ENCODE peak calls at places on chromosomes 16 and 17, in ten cellular contexts. R is PC-9; O is cardiac muscle cell; E is effector memory CD4-positive, alpha-beta T cell; C is mesenchymal stem cell; J is GM23248; G is left ventricle myocardium inferior; L is MM.1S; S is left lung; A is IMR-90. F is an unnamed sample. For H3K4me1 and H3K36me3, the result is how much of the 10 kb centered on the place peaks cover.

GRCh38 chr17:14580494-14580893 is 279.6 kb downstream of the HS3ST3B1 start:
- DNase-seq in R (no peak), O (peak), E (no peak), C (no peak), J (peak), G (no peak), L (no peak), S (no peak), A (peak), F (no peak)

GRCh38 chr17:10029129-10029528 is 124.1 kb upstream of the RCVRN start:
- DNase-seq in R (no peak), O (no peak), E (no peak), C (no peak), J (no peak), G (no peak), L (no peak), S (no peak), A (no peak), F (no peak)

GRCh38 chr16:69107311-69107962 is 2.0 kb downstream of the HAS3 start:
- DNase-seq in R (peak), O (no peak), E (no peak), C (peak), J (peak), G (peak), L (no peak), S (no peak), A (no peak), F (no peak)

GRCh38 chr17:43662432-43663141 is 865 bp upstream of the MEOX1 start:
- DNase-seq in R (no peak), O (no peak), E (no peak), C (no peak), J (no peak), G (no peak), L (peak), S (no peak), A (no peak), F (no peak)

GRCh38 chr16:73171901-73172619 is 124.1 kb upstream of the ZFHX3 start:
- DNase-seq in R (no peak), O (no peak), E (no peak), C (no peak), J (no peak), G (no peak), L (no peak), S (no peak), A (no peak), F (no peak)

GRCh38 chr17:3528604-3529511 is 28.8 kb downstream of the TRPV3 start:
- DNase-seq in R (peak), O (peak), E (no peak), C (peak), J (no peak), G (no peak), L (no peak), S (no peak), A (no peak), F (no peak)

GRCh38 chr17:75059369-75060345 is 12.6 kb downstream of the KCTD2 start:
- DNase-seq in R (no peak), O (peak), E (no peak), C (peak), J (peak), G (peak), L (no peak), S (no peak), A (peak), F (no peak)

GRCh38 chr17:55705847-55706246 is 16.8 kb downstream of the TMEM100 start:
- DNase-seq in R (no peak), O (no peak), E (no peak), C (peak), J (no peak), G (no peak), L (peak), S (no peak), A (no peak), F (no peak)

GRCh38 chr16:12509121-12509520 is 294.6 kb downstream of the CPPED1 start:
- DNase-seq in R (no peak), O (no peak), E (no peak), C (no peak), J (no peak), G (no peak), L (no peak), S (no peak), A (no peak), F (no peak)

GRCh38 chr16:23172549-23172948 is 10.0 kb upstream of the SCNN1G start:
- DNase-seq in R (no peak), O (no peak), E (no peak), C (no peak), J (no peak), G (no peak), L (no peak), S (no peak), A (no peak), F (no peak)

GRCh38 chr16:89581861-89582563 is 6.5 kb downstream of the CPNE7 start:
- DNase-seq in R (peak), O (peak), E (no peak), C (peak), J (peak), G (no peak), L (no peak), S (no peak), A (peak), F (no peak)

GRCh38 chr16:66660422-66661209 is 35.9 kb downstream of the CMTM4 start:
- DNase-seq in R (peak), O (peak), E (no peak), C (peak), J (peak), G (peak), L (no peak), S (peak), A (peak), F (peak)

GRCh38 chr16:27264151-27264550 is 4.4 kb downstream of the NSMCE1 start:
- DNase-seq in R (peak), O (peak), E (no peak), C (peak), J (peak), G (no peak), L (no peak), S (no peak), A (peak), F (no peak)

GRCh38 chr17:27802962-27803680 is 2.8 kb upstream of the NOS2 start:
- DNase-seq in R (no peak), O (no peak), E (no peak), C (no peak), J (no peak), G (no peak), L (no peak), S (no peak), A (no peak), F (no peak)

GRCh38 chr17:27807567-27808470 is 7.5 kb upstream of the NOS2 start:
- DNase-seq in R (no peak), O (no peak), E (peak), C (no peak), J (no peak), G (no peak), L (peak), S (no peak), A (no peak), F (no peak)

GRCh38 chr17:27804113-27804512 is 3.8 kb upstream of the NOS2 start:
- DNase-seq in R (no peak), O (no peak), E (no peak), C (no peak), J (no peak), G (no peak), L (no peak), S (no peak), A (no peak), F (no peak)

GRCh38 chr17:27808629-27809028 is 8.3 kb upstream of the NOS2 start:
- DNase-seq in R (no peak), O (no peak), E (no peak), C (no peak), J (no peak), G (no peak), L (no peak), S (no peak), A (no peak), F (no peak)

DNA sequence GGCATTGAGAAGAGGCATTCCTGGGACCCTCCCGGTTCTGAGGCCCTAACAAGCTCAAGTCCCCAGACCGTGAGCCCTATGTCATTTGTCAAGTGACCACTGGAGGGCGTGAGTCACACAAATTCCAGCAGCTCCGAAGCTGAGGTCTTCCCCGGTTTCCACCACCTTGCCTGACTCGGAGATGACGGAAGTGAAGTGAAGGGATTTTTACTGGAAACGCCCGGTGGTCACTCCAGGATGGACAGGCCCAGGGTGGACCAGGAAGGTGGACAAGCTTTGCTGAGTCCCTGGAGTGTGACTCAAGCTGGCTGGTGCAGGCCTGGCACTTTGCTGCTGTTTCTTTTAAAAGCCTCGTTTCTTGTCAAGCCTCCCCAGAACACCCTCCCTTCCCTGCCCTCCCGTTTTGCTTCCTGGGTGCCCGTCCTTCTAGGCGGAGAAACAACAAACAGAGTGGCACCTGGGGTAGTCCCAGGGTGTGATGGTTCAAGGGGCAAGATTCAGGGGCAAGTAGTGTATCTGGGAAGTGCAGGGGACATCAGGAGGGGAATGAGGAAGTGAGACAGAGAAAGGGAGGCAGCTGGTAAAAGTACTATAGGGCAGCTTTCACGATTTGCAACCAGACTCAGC is 5.3 kb upstream of the NOS2 start:
- DNase-seq in R (peak), O (peak), E (peak), C (peak), J (peak), G (peak), L (peak), S (peak), A (peak), F (peak)
- H3K4me1 ChIP-seq in R (under half), O (under half), E (under half), C (under half), J (under half), G (under half), L (under half), S (under half), A (under half), F (under half)

GRCh38 chr17:38535886-38536285 is 69.9 kb downstream of the SRCIN1 start:
- DNase-seq in R (no peak), O (no peak), E (no peak), C (no peak), J (no peak), G (no peak), L (no peak), S (no peak), A (no peak), F (no peak)
- H3K4me3 ChIP-seq in R (no peak), O (no peak), E (no peak), C (no peak), J (no peak), G (no peak), L (no peak), S (no peak), A (no peak), F (no peak)

DNA sequence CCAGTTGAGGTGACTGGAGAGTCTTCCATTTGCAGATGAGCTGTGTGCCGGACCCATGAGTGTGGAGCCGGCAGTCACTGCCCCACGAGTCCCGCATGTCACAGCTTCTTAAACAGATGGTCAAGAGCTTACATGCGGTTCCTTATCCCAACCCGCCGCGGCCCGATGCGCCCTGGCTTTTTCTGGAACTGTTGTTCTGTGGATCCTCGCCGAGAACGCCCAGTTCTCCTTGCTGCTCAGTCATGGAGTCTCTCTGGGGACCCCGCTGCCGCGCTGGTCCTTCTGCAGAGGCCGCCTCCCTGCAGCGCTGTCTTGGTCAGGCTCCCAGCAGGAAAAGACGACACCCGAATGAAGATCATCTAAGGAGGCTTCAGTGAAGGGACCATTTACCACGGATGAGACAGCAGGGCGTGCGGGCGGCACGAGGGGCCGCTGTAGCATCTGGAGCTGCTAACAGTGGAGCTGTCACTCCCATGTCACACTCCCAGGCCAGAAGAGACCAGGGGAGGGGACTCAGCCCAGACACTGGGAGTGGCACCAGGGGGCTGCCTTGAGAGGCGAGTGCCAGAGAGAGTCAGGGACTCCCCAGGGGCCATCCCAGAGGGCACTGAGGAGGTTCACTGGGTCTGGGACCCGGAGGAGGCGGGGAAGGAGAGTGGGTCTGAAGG is 10.8 kb upstream of the LGALS3BP start:
- DNase-seq in R (no peak), O (no peak), E (no peak), C (no peak), J (no peak), G (peak), L (no peak), S (no peak), A (no peak), F (peak)
- H3K36me3 ChIP-seq in R (under half), O (under half), E (under half), C (half or more), J (under half), G (half or more), L (under half), S (under half), A (under half), F (under half)

DNA sequence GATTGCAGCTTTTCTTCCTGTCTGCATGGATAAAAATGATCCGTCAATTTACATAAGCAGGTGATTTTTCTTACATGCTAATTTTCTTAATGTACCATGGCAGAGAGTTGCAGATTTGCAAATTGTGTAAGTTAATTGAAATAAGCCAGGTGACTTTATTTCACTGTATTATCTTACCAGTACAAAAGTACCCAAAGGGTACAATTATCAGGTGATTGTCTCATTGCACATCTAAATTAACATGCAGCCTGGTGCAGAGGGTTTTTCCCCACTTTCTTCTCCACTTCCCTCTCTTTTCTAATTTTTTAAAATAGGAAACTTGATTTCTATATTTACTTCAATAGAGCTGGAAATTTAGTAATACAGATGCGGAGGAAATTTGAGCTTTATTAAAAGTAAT is 11.2 kb downstream of the NLK start:
- DNase-seq in R (no peak), O (no peak), E (no peak), C (no peak), J (no peak), G (no peak), L (no peak), S (no peak), A (no peak), F (no peak)
- H3K4me1 ChIP-seq in R (under half), O (under half), E (under half), C (under half), J (under half), G (half or more), L (under half), S (under half), A (under half), F (under half)

GRCh38 chr16:14513389-14514107 is 116.5 kb downstream of the PARN start:
- DNase-seq in R (no peak), O (no peak), E (no peak), C (no peak), J (no peak), G (no peak), L (no peak), S (no peak), A (no peak), F (no peak)

GRCh38 chr16:14511798-14512131 is 118.3 kb downstream of the PARN start:
- DNase-seq in R (no peak), O (no peak), E (no peak), C (no peak), J (peak), G (no peak), L (no peak), S (no peak), A (peak), F (no peak)

GRCh38 chr16:14510581-14510938 is 119.5 kb downstream of the PARN start:
- DNase-seq in R (no peak), O (no peak), E (no peak), C (no peak), J (no peak), G (no peak), L (no peak), S (no peak), A (no peak), F (no peak)

GRCh38 chr16:14510939-14511797 is 118.9 kb downstream of the PARN start:
- DNase-seq in R (no peak), O (peak), E (no peak), C (peak), J (peak), G (no peak), L (no peak), S (no peak), A (peak), F (no peak)

GRCh38 chr16:14514967-14515366 is 115.1 kb downstream of the PARN start:
- DNase-seq in R (no peak), O (no peak), E (no peak), C (no peak), J (no peak), G (no peak), L (no peak), S (no peak), A (no peak), F (no peak)
- H3K4me3 ChIP-seq in R (no peak), O (no peak), E (no peak), C (no peak), J (no peak), G (no peak), L (no peak), S (no peak), A (no peak), F (no peak)

GRCh38 chr17:18203308-18203707 is 19.7 kb downstream of the ALKBH5 start:
- DNase-seq in R (peak), O (no peak), E (no peak), C (no peak), J (no peak), G (no peak), L (no peak), S (no peak), A (no peak), F (no peak)
- H3K36me3 ChIP-seq in R (under half), O (under half), E (half or more), C (half or more), J (under half), G (under half), L (under half), S (under half), A (half or more), F (under half)

DNA sequence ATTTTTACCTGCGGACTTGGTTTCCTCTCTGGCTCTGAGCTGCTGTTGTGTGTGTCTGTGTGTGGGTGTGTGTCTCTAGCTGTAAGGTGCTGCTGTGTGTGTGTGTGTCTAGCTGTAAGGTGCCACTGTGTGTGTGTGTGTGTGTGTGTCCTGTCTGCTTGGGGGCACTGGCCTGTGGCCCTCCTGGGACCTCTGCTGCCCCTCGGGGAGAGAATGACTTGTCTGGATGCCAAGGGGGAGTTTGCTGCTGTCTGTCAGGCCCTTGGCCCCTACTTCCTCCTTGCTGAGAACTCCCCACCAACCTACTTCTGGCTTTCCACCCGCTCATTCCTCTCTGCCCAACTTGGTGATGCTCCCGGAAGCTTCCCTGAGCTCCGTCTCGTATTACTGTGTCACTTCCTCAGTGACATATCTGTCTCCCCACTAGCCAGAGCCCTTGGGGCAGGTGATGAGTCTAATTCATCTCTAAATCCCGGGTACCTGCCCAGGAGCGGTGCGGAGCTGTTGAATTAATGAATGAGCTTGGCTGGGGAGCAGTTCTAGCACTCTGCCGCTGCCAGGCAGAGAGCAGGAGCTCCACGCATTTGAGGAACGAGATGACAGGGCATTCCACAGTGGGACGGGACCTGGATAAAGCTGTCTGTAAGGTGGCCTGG is 3.5 kb upstream of the LASP1NB start:
- DNase-seq in R (no peak), O (no peak), E (no peak), C (no peak), J (peak), G (no peak), L (no peak), S (no peak), A (no peak), F (no peak)
- H3K4me1 ChIP-seq in R (under half), O (under half), E (under half), C (under half), J (under half), G (half or more), L (under half), S (under half), A (under half), F (under half)

DNA sequence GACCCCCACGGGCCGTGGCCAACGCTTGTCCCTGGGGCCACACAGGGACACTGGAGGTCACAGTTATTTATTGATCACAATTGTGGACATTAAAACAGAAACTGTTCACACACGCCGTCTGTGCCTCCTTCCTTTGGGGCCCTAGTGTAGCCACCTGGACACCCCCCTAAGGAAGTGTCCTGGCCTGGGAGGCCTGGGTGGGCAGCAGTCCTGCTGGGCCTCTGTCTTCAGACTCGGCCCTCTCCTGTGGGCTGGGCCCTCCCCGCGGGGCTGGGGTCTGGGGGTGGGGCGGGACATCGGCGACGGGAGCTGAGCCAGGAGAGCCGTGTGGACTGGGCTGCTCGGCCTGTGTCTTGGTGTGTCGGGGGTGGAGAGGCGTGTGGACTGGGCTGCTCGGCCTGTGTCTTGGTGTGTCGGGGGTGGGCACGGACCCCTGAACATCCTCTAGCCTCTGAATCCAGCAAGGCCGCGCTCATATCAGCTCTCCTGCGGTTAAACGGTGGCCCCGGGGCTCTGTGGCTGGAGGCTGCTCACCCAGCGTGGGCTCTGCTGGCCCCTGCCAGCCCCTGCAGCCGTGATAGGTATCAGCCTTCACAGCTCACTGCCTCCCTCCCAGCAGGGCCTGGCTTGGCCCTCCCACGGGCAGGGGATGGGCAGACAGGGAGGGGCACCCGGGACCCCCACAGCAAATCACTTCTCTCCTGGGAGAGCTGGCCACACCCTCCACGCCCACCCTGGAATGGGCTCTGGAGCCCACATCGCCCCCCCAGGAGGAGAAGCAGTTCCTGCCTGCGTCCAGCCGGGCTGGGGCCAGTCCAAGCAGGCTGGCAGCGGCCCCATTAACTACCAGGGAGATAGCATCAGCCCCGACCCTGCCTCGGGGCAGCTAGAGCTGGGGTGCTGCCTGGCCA is 1.1 kb upstream of the NHLRC4 start:
- DNase-seq in R (no peak), O (peak), E (no peak), C (no peak), J (no peak), G (no peak), L (no peak), S (no peak), A (peak), F (peak)
- H3K4me3 ChIP-seq in R (no peak), O (no peak), E (no peak), C (peak), J (no peak), G (peak), L (no peak), S (no peak), A (no peak), F (peak)

GRCh38 chr17:63626551-63627228 is 4.5 kb downstream of the MAP3K3 start:
- DNase-seq in R (no peak), O (peak), E (no peak), C (peak), J (peak), G (no peak), L (no peak), S (no peak), A (peak), F (no peak)
- H3K36me3 ChIP-seq in R (under half), O (under half), E (under half), C (under half), J (under half), G (under half), L (under half), S (under half), A (under half), F (under half)